ENCODE peak calls at places on chromosome 13, in eight cellular contexts. C is HAP-1, T is breast epithelium, O is cardiac muscle cell, K is right lobe of liver, E is heart left ventricle, U is cardiac fibroblast, F is right atrium auricular region. W is an unnamed sample.

GRCh38 chr13:50358221-50358620 is 343.0 kb downstream of the KCNRG start:
- DNase-seq in O (no peak), K (no peak), T (no peak), U (no peak), F (no peak), E (no peak), C (peak), W (no peak)

GRCh38 chr13:98853791-98854191 is 101.3 kb upstream of the SLC15A1 start:
- DNase-seq in T (no peak), U (peak), F (no peak), E (no peak), K (no peak), O (no peak), C (no peak), W (no peak)

GRCh38 chr13:71979616-71980015 is 112.6 kb upstream of the DACH1 start:
- DNase-seq in C (peak), O (peak), F (no peak), E (no peak), U (no peak), K (no peak), T (no peak), W (no peak)

GRCh38 chr13:106471957-106472543 is 63.4 kb downstream of the EFNB2 start:
- DNase-seq in O (peak), U (peak), F (peak), T (no peak), K (no peak), C (peak), E (no peak), W (no peak)

GRCh38 chr13:95392597-95392996 is 91.3 kb upstream of the ABCC4 start:
- DNase-seq in F (no peak), O (no peak), T (no peak), K (no peak), U (no peak), C (no peak), E (no peak), W (no peak)

GRCh38 chr13:45518525-45519235 is 53.9 kb downstream of the COG3 start:
- DNase-seq in F (no peak), K (no peak), T (no peak), U (peak), C (no peak), E (no peak), O (no peak), W (no peak)

GRCh38 chr13:99288069-99288468 is 19.1 kb downstream of the GPR183 start:
- DNase-seq in U (peak), C (no peak), K (no peak), T (no peak), O (no peak), F (no peak), E (no peak), W (no peak)

GRCh38 chr13:60572855-60573254 is 175.8 kb downstream of the TDRD3 start:
- DNase-seq in U (no peak), F (no peak), E (no peak), O (peak), C (no peak), T (no peak), K (no peak), W (no peak)

GRCh38 chr13:83450586-83450985 is 431.7 kb downstream of the SLITRK1 start:
- DNase-seq in T (no peak), O (no peak), K (no peak), F (no peak), C (no peak), E (no peak), U (no peak), W (no peak)

GRCh38 chr13:104024416-104025170 is 958.4 kb upstream of the SLC10A2 start:
- DNase-seq in E (no peak), C (no peak), U (peak), O (no peak), F (no peak), T (no peak), K (no peak), W (no peak)

GRCh38 chr13:76519685-76520084 is 366.5 kb downstream of the KCTD12 start:
- DNase-seq in C (no peak), O (no peak), U (no peak), E (no peak), T (no peak), F (no peak), K (no peak), W (no peak)

GRCh38 chr13:90427322-90428272 is 919.9 kb upstream of the MIR17HG start:
- DNase-seq in O (no peak), F (no peak), U (no peak), T (no peak), C (no peak), K (no peak), E (no peak), W (no peak)

GRCh38 chr13:34076943-34077703 is 259.2 kb downstream of the RFC3 start:
- DNase-seq in F (no peak), K (no peak), T (no peak), C (no peak), U (peak), O (peak), E (no peak), W (no peak)

GRCh38 chr13:45799451-45799850 is 52.1 kb downstream of the SIAH3 start:
- DNase-seq in F (peak), U (peak), O (no peak), T (no peak), K (no peak), C (no peak), E (no peak), W (no peak)

GRCh38 chr13:101231751-101232428 is 184.4 kb downstream of the NALCN start:
- DNase-seq in O (no peak), E (no peak), K (no peak), C (no peak), T (no peak), U (no peak), F (no peak), W (no peak)

GRCh38 chr13:71412231-71412630 is 454.8 kb downstream of the DACH1 start:
- DNase-seq in U (no peak), O (no peak), E (no peak), C (no peak), T (no peak), K (no peak), F (no peak), W (no peak)

GRCh38 chr13:109479991-109480696 is 306.2 kb downstream of the IRS2 start:
- DNase-seq in T (no peak), C (no peak), O (peak), K (no peak), F (no peak), U (peak), E (no peak), W (no peak)

GRCh38 chr13:99587893-99588606 is 86.8 kb downstream of the TM9SF2 start:
- DNase-seq in O (no peak), U (no peak), E (no peak), K (no peak), C (no peak), F (no peak), T (no peak), W (no peak)

GRCh38 chr13:73698859-73699258 is 435.3 kb downstream of the KLF12 start:
- DNase-seq in C (no peak), K (no peak), F (no peak), E (no peak), O (no peak), T (no peak), U (no peak), W (no peak)

GRCh38 chr13:48397744-48398143 is 15.2 kb downstream of the LPAR6 start:
- DNase-seq in U (no peak), C (no peak), K (no peak), T (no peak), F (no peak), E (no peak), O (no peak), W (no peak)

DNA sequence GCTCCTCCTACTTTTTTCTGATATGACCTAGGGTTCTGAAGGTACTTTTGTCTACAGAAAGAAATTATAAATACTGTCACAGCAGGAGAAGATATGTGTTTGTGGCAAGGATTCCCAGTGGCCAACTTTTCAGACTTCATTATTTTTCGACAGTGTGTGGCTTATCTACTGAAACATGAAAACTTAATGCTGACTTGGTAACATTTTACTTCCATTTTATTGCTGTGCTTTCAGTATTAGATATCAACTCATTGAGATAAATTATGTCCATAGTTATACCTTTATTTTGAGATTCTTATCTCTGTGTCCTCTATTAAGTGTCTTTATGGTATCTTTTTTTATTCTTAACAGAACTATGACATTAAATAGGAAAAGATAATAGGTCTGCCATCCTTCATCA is 700.0 kb downstream of the PCDH9 start:
- DNase-seq in F (no peak), U (no peak), T (no peak), C (no peak), O (no peak), E (no peak), K (no peak), W (no peak)
- H3K4me3 ChIP-seq in F (no peak), U (no peak), T (no peak), C (no peak), O (no peak), E (no peak), K (no peak), W (no peak)

DNA sequence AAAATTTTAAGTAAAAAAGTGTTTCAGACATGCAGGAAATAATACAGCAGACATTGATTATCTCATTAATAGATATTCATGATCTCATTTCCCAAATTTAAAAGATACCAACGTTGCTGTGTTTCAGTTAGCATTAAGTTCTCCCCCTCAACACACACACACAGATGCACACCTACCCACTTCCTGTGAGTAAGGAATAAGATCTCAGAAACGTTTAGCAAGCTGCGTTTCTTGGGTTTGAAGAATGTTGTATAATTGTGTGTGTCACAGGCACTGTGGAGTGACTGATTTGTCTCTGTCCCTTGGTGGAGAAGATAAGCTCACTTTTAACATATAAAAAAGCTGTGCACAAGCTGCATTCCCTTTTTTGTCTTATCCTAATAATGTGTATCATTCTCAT is 196.8 kb downstream of the PDS5B start:
- DNase-seq in O (no peak), F (no peak), C (no peak), T (no peak), K (no peak), U (peak), E (no peak), W (no peak)
- H3K4me3 ChIP-seq in O (no peak), F (no peak), C (no peak), T (no peak), K (no peak), U (no peak), E (no peak), W (no peak)

GRCh38 chr13:42762251-42762650 is 19.1 kb upstream of the FAM216B start:
- DNase-seq in E (no peak), O (no peak), K (no peak), F (no peak), U (peak), C (no peak), T (no peak), W (no peak)
- H3K4me3 ChIP-seq in E (no peak), O (no peak), K (no peak), F (no peak), U (no peak), C (no peak), T (no peak), W (no peak)

DNA sequence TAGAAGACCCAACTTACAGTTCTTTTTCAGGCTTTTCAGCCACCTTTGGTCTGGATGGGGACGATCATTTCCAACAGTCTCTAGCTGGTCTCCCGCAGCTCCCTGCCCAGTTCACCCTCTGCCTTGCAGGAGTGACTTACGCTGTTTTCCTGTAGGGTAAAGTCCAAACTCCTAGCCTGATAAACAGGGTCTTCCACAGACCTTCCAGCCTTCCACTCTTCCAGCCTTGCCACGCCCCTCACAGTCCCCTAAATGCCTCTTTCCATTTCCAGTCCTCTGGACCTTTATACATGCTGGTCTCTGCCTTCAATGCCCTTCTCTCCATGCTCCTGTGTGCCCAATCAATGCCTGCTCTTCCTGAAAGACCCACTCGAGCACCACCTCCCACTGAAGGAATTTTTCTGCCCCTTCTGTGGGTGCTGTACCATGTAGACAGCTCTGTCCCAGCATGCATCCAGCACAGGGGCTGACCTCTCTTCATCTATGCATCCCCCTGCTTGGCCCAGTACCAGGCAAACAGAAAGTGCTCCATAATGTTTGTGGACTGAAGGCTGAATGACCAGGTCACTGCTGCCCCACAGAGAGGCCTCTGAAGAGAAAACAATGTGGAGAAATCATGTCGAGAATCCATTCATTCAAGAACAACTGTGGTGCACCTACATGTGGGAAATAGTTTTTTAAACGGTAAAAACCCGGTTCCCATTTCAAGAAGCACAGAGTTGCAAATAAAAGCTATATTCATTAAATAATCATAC is 4.6 kb downstream of the ATP7B start:
- DNase-seq in F (no peak), U (no peak), E (no peak), O (no peak), C (no peak), K (no peak), T (no peak), W (no peak)
- H3K4me3 ChIP-seq in F (no peak), U (no peak), E (no peak), O (no peak), C (no peak), K (no peak), T (no peak), W (no peak)

GRCh38 chr13:80157261-80157942 is 183.5 kb downstream of the SPRY2 start:
- DNase-seq in E (no peak), T (no peak), U (peak), O (peak), F (no peak), K (no peak), C (no peak), W (no peak)
- H3K4me3 ChIP-seq in E (no peak), T (no peak), U (no peak), O (no peak), F (no peak), K (no peak), C (no peak), W (no peak)

GRCh38 chr13:112980441-112980840 is 11.4 kb downstream of the MCF2L start:
- DNase-seq in K (no peak), E (no peak), U (no peak), C (no peak), T (no peak), O (no peak), F (no peak), W (no peak)
- H3K4me3 ChIP-seq in K (no peak), E (peak), U (no peak), C (no peak), T (peak), O (no peak), F (peak), W (peak)

GRCh38 chr13:97298816-97299215 is 76.7 kb downstream of the MBNL2 start:
- DNase-seq in U (no peak), T (no peak), O (no peak), K (no peak), C (no peak), E (no peak), F (no peak), W (no peak)
- H3K4me3 ChIP-seq in U (no peak), T (no peak), O (no peak), K (no peak), C (no peak), E (no peak), F (no peak), W (no peak)

DNA sequence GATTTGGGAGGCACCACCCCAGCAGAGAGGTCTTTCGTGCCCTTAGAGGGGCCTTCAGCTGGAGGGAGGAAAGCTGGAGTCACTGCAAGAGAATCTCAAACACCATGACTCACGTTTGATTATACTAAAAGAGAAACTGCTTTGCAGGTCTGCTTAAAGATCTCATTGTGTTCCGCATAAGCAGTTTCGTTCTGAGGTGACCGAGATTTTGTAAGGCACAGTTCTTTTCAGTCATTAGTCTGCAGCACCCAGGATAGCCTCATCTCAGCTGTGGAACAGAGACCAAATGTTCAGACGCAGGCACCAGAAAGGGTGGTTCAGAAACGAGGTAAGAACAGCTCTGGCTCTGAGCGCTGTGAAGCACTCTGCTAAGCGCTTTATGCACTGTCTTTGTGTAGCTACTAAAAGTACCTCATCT is 71.2 kb upstream of the GTF3A start:
- DNase-seq in E (no peak), O (no peak), K (no peak), T (no peak), U (peak), C (no peak), F (no peak), W (no peak)
- H3K4me3 ChIP-seq in E (no peak), O (no peak), K (no peak), T (no peak), U (no peak), C (no peak), F (no peak), W (no peak)

GRCh38 chr13:44156294-44156658 is 217.3 kb upstream of the SERP2 start:
- DNase-seq in O (no peak), C (no peak), K (no peak), T (no peak), U (no peak), E (no peak), F (no peak), W (no peak)
- H3K4me3 ChIP-seq in O (no peak), C (no peak), K (no peak), T (no peak), U (no peak), E (peak), F (peak), W (no peak)

DNA sequence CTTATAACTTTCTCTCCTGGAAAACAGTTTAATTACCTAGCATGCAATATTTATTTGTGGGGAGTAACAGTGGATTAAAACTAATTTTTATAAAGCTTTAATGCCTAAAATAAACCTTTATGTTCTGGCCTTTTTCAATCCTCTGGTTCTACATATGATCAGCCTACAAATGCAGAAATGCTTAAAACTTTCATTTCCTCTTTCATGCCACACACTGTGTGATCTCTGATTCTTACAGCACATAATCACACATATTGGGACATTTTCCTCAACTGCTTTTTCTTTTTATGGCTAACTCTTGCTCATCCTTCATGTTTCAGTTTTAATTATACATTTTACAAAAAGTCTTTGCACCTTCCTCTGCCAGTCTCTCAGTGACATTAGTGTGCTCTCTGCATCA is 910.8 kb upstream of the SLITRK6 start:
- DNase-seq in U (no peak), E (no peak), T (no peak), C (no peak), F (no peak), O (no peak), K (no peak), W (no peak)
- H3K4me3 ChIP-seq in U (no peak), E (no peak), T (no peak), C (no peak), F (no peak), O (no peak), K (no peak), W (no peak)

W was measured in lower leg skin.